ENCODE peak calls at places on chromosomes 5 and 9, in five cellular contexts. U is H9, A is neuronal stem cell, K is trophoblast cell, X is H1. V is an unnamed sample.

GRCh38 chr9:89179920-89180667 is 1.5 kb upstream of the SHC3 start:
- DNase-seq in K (peak; percentile 78), A (peak; percentile 91), X (peak; percentile 75), U (peak; percentile 94), V (peak; percentile 98)

GRCh38 chr5:127292030-127292735 is 1.6 kb downstream of the MEGF10 start:
- DNase-seq in A (no peak), U (no peak), K (no peak), X (no peak), V (no peak)

GRCh38 chr9:89814340-89815040 is 209.7 kb downstream of the GADD45G start:
- DNase-seq in U (no peak), X (no peak), K (no peak), A (no peak), V (peak; percentile 81)

GRCh38 chr5:80656425-80656824 is 1.6 kb upstream of the DHFR start:
- DNase-seq in X (no peak), U (no peak), K (no peak), A (no peak), V (peak; percentile 21)

GRCh38 chr5:43024217-43024616 is 15.9 kb downstream of the ANXA2R start:
- DNase-seq in K (no peak), X (no peak), U (no peak), A (no peak), V (no peak)

GRCh38 chr9:130707225-130707976 is 13.8 kb downstream of the EXOSC2 start:
- DNase-seq in U (peak; percentile 61), X (no peak), A (peak; percentile 75), K (peak; percentile 49), V (peak; percentile 80)

GRCh38 chr5:50727149-50727496 is 60.7 kb downstream of the PARP8 start:
- DNase-seq in A (no peak), X (no peak), U (no peak), K (no peak), V (peak; percentile 56)

GRCh38 chr9:114433086-114433485 is 45.3 kb upstream of the AKNA start:
- DNase-seq in X (no peak), A (no peak), K (no peak), U (peak; percentile 20), V (no peak)

GRCh38 chr5:165616550-165617430 is 2111.4 kb downstream of the MAT2B start:
- DNase-seq in K (no peak), A (no peak), U (peak; percentile 33), X (no peak), V (peak; percentile 72)

GRCh38 chr9:83034026-83034425 is 28.9 kb downstream of the RASEF start:
- DNase-seq in X (no peak), K (no peak), A (no peak), U (no peak), V (peak; percentile 32)

GRCh38 chr9:22037954-22038690 is 29.0 kb upstream of the CDKN2B start:
- DNase-seq in U (no peak), X (no peak), K (no peak), A (no peak), V (peak; percentile 65)

GRCh38 chr9:27179245-27179870 is 70.3 kb downstream of the TEK start:
- DNase-seq in A (no peak), U (no peak), K (no peak), X (no peak), V (peak; percentile 75)

GRCh38 chr9:136724772-136725171 is 12.4 kb downstream of the DIPK1B start:
- DNase-seq in U (no peak), X (no peak), K (no peak), A (no peak), V (no peak)

GRCh38 chr9:136726631-136727191 is 14.3 kb downstream of the DIPK1B start:
- DNase-seq in X (no peak), K (no peak), U (no peak), A (no peak), V (peak; percentile 66)

GRCh38 chr9:136725612-136726011 is 13.2 kb downstream of the DIPK1B start:
- DNase-seq in K (no peak), U (no peak), X (no peak), A (no peak), V (peak; percentile 58)

GRCh38 chr9:136728080-136728547 is 14.6 kb downstream of the LCN10 start:
- DNase-seq in K (peak; percentile 54), U (peak; percentile 76), A (peak; percentile 78), X (no peak), V (peak; percentile 90)

GRCh38 chr9:136726118-136726517 is 13.7 kb downstream of the DIPK1B start:
- DNase-seq in A (no peak), K (no peak), X (no peak), U (no peak), V (no peak)
- H3K4me1 ChIP-seq in A (peaks cover 26% of the 10 kb centered on the region), K (peaks cover 14% of the 10 kb centered on the region), X (peaks cover 3% of the 10 kb centered on the region), U (no peaks in the 10 kb centered on the region), V (peaks cover 46% of the 10 kb centered on the region)

DNA sequence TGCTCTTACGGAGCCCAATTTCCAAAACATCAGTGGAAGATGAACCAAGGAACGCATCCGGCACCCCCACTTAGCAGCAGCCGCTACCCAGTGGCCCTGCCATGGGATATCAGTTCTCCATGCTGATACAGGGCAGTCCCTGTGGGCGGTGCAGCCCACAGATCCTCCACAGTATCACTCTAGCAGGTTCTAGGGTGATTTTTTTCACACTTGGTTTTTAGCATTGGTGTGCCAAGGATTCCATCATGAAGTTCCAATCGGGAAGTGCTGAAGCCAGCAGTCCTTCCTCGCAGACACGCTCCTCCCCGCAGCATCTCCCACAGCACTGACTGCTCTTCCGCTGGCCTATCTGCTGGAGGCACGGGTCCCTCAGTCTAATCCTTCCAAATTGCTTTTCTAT is 261.9 kb downstream of the SYK start:
- DNase-seq in U (no peak), K (no peak), X (no peak), A (no peak), V (no peak)
- H2BK12ac ChIP-seq in U (no peak overlapping the region), K (no peak overlapping the region), X (no peak overlapping the region), A (no peak overlapping the region), V (no peak overlapping the region)

GRCh38 chr5:30551614-30552013 is 641.9 kb upstream of the CDH6 start:
- DNase-seq in A (no peak), U (no peak), X (no peak), K (no peak), V (no peak)
- H3K4me1 ChIP-seq in A (no peaks in the 10 kb centered on the region), U (no peaks in the 10 kb centered on the region), X (no peaks in the 10 kb centered on the region), K (no peaks in the 10 kb centered on the region), V (no peaks in the 10 kb centered on the region)

GRCh38 chr5:142833517-142834446 is 63.6 kb downstream of the ARHGAP26 start:
- DNase-seq in X (no peak), A (no peak), K (no peak), U (no peak), V (no peak)

GRCh38 chr5:142836048-142836447 is 65.9 kb downstream of the ARHGAP26 start:
- DNase-seq in X (no peak), K (no peak), A (no peak), U (no peak), V (no peak)

GRCh38 chr5:142834504-142834903 is 64.3 kb downstream of the ARHGAP26 start:
- DNase-seq in K (no peak), X (no peak), A (no peak), U (no peak), V (no peak)

GRCh38 chr5:142837274-142837673 is 67.1 kb downstream of the ARHGAP26 start:
- DNase-seq in K (no peak), U (no peak), A (no peak), X (no peak), V (no peak)

GRCh38 chr5:142835540-142835939 is 65.4 kb downstream of the ARHGAP26 start:
- DNase-seq in X (no peak), K (no peak), U (no peak), A (no peak), V (no peak)
- H2BK12ac ChIP-seq in X (no peak overlapping the region), K (no peak overlapping the region), U (no peak overlapping the region), A (no peak overlapping the region), V (no peak overlapping the region)

GRCh38 chr5:123814796-123815479 is 303.0 kb downstream of the CSNK1G3 start:
- DNase-seq in A (no peak), K (no peak), X (no peak), U (no peak), V (peak; percentile 29)
- H3K4me1 ChIP-seq in A (peaks cover 50% of the 10 kb centered on the region), K (peaks cover 10% of the 10 kb centered on the region), X (peaks cover 25% of the 10 kb centered on the region), U (peaks cover 14% of the 10 kb centered on the region), V (peaks cover 4% of the 10 kb centered on the region)

GRCh38 chr5:6772886-6773285 is 59.7 kb downstream of the TENT4A start:
- DNase-seq in K (no peak), X (no peak), A (no peak), U (no peak), V (no peak)

GRCh38 chr5:6773342-6774035 is 60.3 kb downstream of the TENT4A start:
- DNase-seq in K (no peak), U (no peak), A (no peak), X (no peak), V (no peak)

GRCh38 chr5:6774673-6775327 is 61.6 kb downstream of the TENT4A start:
- DNase-seq in U (no peak), K (no peak), X (no peak), A (no peak), V (no peak)

GRCh38 chr5:6770826-6771607 is 57.8 kb downstream of the TENT4A start:
- DNase-seq in U (no peak), X (no peak), K (no peak), A (no peak), V (no peak)

GRCh38 chr5:6775595-6775994 is 62.4 kb downstream of the TENT4A start:
- DNase-seq in K (no peak), A (no peak), U (no peak), X (no peak), V (no peak)
- H2BK12ac ChIP-seq in K (no peak overlapping the region), A (no peak overlapping the region), U (no peak overlapping the region), X (no peak overlapping the region), V (no peak overlapping the region)

GRCh38 chr5:170497311-170498038 is 6.3 kb upstream of the KCNIP1 start:
- DNase-seq in X (no peak), A (no peak), K (no peak), U (no peak), V (no peak)
- H3K4me1 ChIP-seq in X (no peaks in the 10 kb centered on the region), A (no peaks in the 10 kb centered on the region), K (no peaks in the 10 kb centered on the region), U (no peaks in the 10 kb centered on the region), V (peaks cover 35% of the 10 kb centered on the region)

V was measured in mesenchymal stem cell.